ENCODE peak calls at places on chromosomes 7 and 10, in four cellular contexts. N is skeletal muscle cell, R is NCI-H524, M is NCI-H1105. V is an unnamed sample.

GRCh38 chr10:112265745-112266144 is 17.5 kb upstream of the TECTB start:
- DNase-seq in N (no peak), R (no peak), M (no peak), V (no peak)

GRCh38 chr10:42939685-42940366 is 137.0 kb upstream of the RET start:
- DNase-seq in N (no peak), R (no peak), M (no peak), V (no peak)

GRCh38 chr10:62046522-62047239 is 145.2 kb downstream of the ARID5B start:
- DNase-seq in N (no peak), R (peak; percentile 7), M (no peak), V (peak; percentile 82)

GRCh38 chr10:99325261-99325660 is 3.9 kb upstream of the CNNM1 start:
- DNase-seq in N (no peak), R (no peak), M (no peak), V (no peak)

GRCh38 chr7:156026076-156027002 is 214.1 kb upstream of the SHH start:
- DNase-seq in N (no peak), R (no peak), M (no peak), V (no peak)

GRCh38 chr7:107236857-107237256 is 68.1 kb downstream of the HBP1 start:
- DNase-seq in N (no peak), R (no peak), M (no peak), V (no peak)

GRCh38 chr7:17144313-17144712 is 154.1 kb upstream of the AHR start:
- DNase-seq in N (no peak), R (no peak), M (no peak), V (no peak)

GRCh38 chr10:4051011-4051407 is 266.0 kb upstream of the KLF6 start:
- DNase-seq in N (no peak), R (no peak), M (no peak), V (no peak)

GRCh38 chr10:24515481-24515880 is 208.2 kb downstream of the ARHGAP21 start:
- DNase-seq in N (no peak), R (no peak), M (no peak), V (no peak)

GRCh38 chr7:66198461-66198860 is 6.7 kb upstream of the TPST1 start:
- DNase-seq in N (no peak), R (no peak), M (no peak), V (no peak)

GRCh38 chr7:124276005-124276606 is 243.2 kb upstream of the TMEM229A start:
- DNase-seq in N (no peak), R (peak; percentile 2), M (no peak), V (peak; percentile 42)

GRCh38 chr10:52632591-52632990 is 140.0 kb downstream of the MBL2 start:
- DNase-seq in N (no peak), R (no peak), M (no peak), V (no peak)

GRCh38 chr7:158748335-158748734 is 43.7 kb upstream of the NCAPG2 start:
- DNase-seq in N (no peak), R (no peak), M (no peak), V (no peak)

GRCh38 chr7:19663816-19664531 is 44.9 kb downstream of the POLR1F start:
- DNase-seq in N (no peak), R (no peak), M (peak; percentile 79), V (peak; percentile 8)

GRCh38 chr10:102611514-102612095 is 32.7 kb upstream of the TRIM8 start:
- DNase-seq in N (no peak), R (no peak), M (no peak), V (no peak)

GRCh38 chr7:153524070-153524601 is 528.1 kb upstream of the DPP6 start:
- DNase-seq in N (no peak), R (no peak), M (peak; percentile 39), V (no peak)